ENCODE peak calls at places on chromosomes 1 and 21, in seven cellular contexts. One of them, this sample, is unnamed.

GRCh38 chr1:29324771-29325351 is 88.5 kb downstream of the PTPRU start:
- DNase-seq in heart left ventricle: no peak
- DNase-seq in right atrium auricular region: no peak
- DNase-seq in NB4: peak; percentile 11
- DNase-seq in AG10803: no peak
- DNase-seq in NT2/D1: peak; percentile 97
- DNase-seq in left ventricle myocardium inferior: no peak
- DNase-seq in this sample: no peak

GRCh38 chr1:58664881-58665280 is 35.0 kb downstream of the MYSM1 start:
- DNase-seq in heart left ventricle: no peak
- DNase-seq in right atrium auricular region: no peak
- DNase-seq in NB4: no peak
- DNase-seq in AG10803: peak; percentile 11
- DNase-seq in NT2/D1: no peak
- DNase-seq in left ventricle myocardium inferior: no peak
- DNase-seq in this sample: no peak

GRCh38 chr1:118947790-118948189 is 40.4 kb downstream of the TBX15 start:
- DNase-seq in heart left ventricle: no peak
- DNase-seq in right atrium auricular region: no peak
- DNase-seq in NB4: no peak
- DNase-seq in AG10803: peak; percentile 45
- DNase-seq in NT2/D1: no peak
- DNase-seq in left ventricle myocardium inferior: no peak
- DNase-seq in this sample: no peak

GRCh38 chr1:210198840-210199239 is 33.8 kb upstream of the SERTAD4 start:
- DNase-seq in heart left ventricle: no peak
- DNase-seq in right atrium auricular region: no peak
- DNase-seq in NB4: no peak
- DNase-seq in AG10803: no peak
- DNase-seq in NT2/D1: no peak
- DNase-seq in left ventricle myocardium inferior: no peak
- DNase-seq in this sample: no peak

GRCh38 chr1:114467491-114467890 is 43.5 kb downstream of the TRIM33 start:
- DNase-seq in heart left ventricle: no peak
- DNase-seq in right atrium auricular region: no peak
- DNase-seq in NB4: no peak
- DNase-seq in AG10803: no peak
- DNase-seq in NT2/D1: no peak
- DNase-seq in left ventricle myocardium inferior: no peak
- DNase-seq in this sample: no peak

GRCh38 chr21:41883582-41883981 is 4.4 kb upstream of the PRDM15 start:
- DNase-seq in heart left ventricle: no peak
- DNase-seq in right atrium auricular region: no peak
- DNase-seq in NB4: no peak
- DNase-seq in AG10803: no peak
- DNase-seq in NT2/D1: no peak
- DNase-seq in left ventricle myocardium inferior: no peak
- DNase-seq in this sample: no peak

GRCh38 chr1:154431586-154432373 is 26.6 kb downstream of the IL6R start:
- DNase-seq in heart left ventricle: no peak
- DNase-seq in right atrium auricular region: peak; percentile 86
- DNase-seq in NB4: peak; percentile 52
- DNase-seq in AG10803: peak; percentile 97
- DNase-seq in NT2/D1: no peak
- DNase-seq in left ventricle myocardium inferior: no peak
- DNase-seq in this sample: no peak

GRCh38 chr1:114756949-114757454 is 782 bp downstream of the CSDE1 start:
- DNase-seq in heart left ventricle: peak; percentile 62
- DNase-seq in right atrium auricular region: peak; percentile 80
- DNase-seq in NB4: peak; percentile 82
- DNase-seq in AG10803: peak; percentile 60
- DNase-seq in NT2/D1: no peak
- DNase-seq in left ventricle myocardium inferior: peak; percentile 18
- DNase-seq in this sample: no peak

GRCh38 chr1:221394011-221394544 is 347.8 kb downstream of the DUSP10 start:
- DNase-seq in heart left ventricle: no peak
- DNase-seq in right atrium auricular region: no peak
- DNase-seq in NB4: no peak
- DNase-seq in AG10803: peak; percentile 90
- DNase-seq in NT2/D1: no peak
- DNase-seq in left ventricle myocardium inferior: no peak
- DNase-seq in this sample: no peak

GRCh38 chr1:246269466-246269865 is 237.6 kb downstream of the SMYD3 start:
- DNase-seq in heart left ventricle: no peak
- DNase-seq in right atrium auricular region: no peak
- DNase-seq in NB4: no peak
- DNase-seq in AG10803: no peak
- DNase-seq in NT2/D1: no peak
- DNase-seq in left ventricle myocardium inferior: no peak
- DNase-seq in this sample: no peak

GRCh38 chr1:178030452-178030851 is 60.6 kb upstream of the SEC16B start:
- DNase-seq in heart left ventricle: no peak
- DNase-seq in right atrium auricular region: no peak
- DNase-seq in NB4: no peak
- DNase-seq in AG10803: no peak
- DNase-seq in NT2/D1: no peak
- DNase-seq in left ventricle myocardium inferior: no peak
- DNase-seq in this sample: no peak

GRCh38 chr1:216898801-216899200 is 175.6 kb upstream of the ESRRG start:
- DNase-seq in heart left ventricle: no peak
- DNase-seq in right atrium auricular region: no peak
- DNase-seq in NB4: no peak
- DNase-seq in AG10803: no peak
- DNase-seq in NT2/D1: no peak
- DNase-seq in left ventricle myocardium inferior: no peak
- DNase-seq in this sample: no peak

GRCh38 chr1:156661932-156662587 is 15.1 kb downstream of the NES start:
- DNase-seq in heart left ventricle: no peak
- DNase-seq in right atrium auricular region: no peak
- DNase-seq in NB4: peak; percentile 30
- DNase-seq in AG10803: no peak
- DNase-seq in NT2/D1: no peak
- DNase-seq in left ventricle myocardium inferior: no peak
- DNase-seq in this sample: no peak

GRCh38 chr1:156591432-156592157 is at the start of gene NAXE:
- DNase-seq in heart left ventricle: peak; percentile 89
- DNase-seq in right atrium auricular region: peak; percentile 60
- DNase-seq in NB4: peak; percentile 80
- DNase-seq in AG10803: peak; percentile 39
- DNase-seq in NT2/D1: peak; percentile 69
- DNase-seq in left ventricle myocardium inferior: peak; percentile 74
- DNase-seq in this sample: peak; percentile 81

GRCh38 chr1:171590022-171590421 is 32.0 kb upstream of the MYOCOS start:
- DNase-seq in heart left ventricle: no peak
- DNase-seq in right atrium auricular region: no peak
- DNase-seq in NB4: no peak
- DNase-seq in AG10803: no peak
- DNase-seq in NT2/D1: no peak
- DNase-seq in left ventricle myocardium inferior: no peak
- DNase-seq in this sample: no peak

GRCh38 chr1:225422033-225422605 is 5.7 kb downstream of the LBR start:
- DNase-seq in heart left ventricle: no peak
- DNase-seq in right atrium auricular region: no peak
- DNase-seq in NB4: no peak
- DNase-seq in AG10803: no peak
- DNase-seq in NT2/D1: no peak
- DNase-seq in left ventricle myocardium inferior: no peak
- DNase-seq in this sample: no peak

GRCh38 chr1:25766721-25767436 is 33.1 kb upstream of the SELENON start:
- DNase-seq in heart left ventricle: no peak
- DNase-seq in right atrium auricular region: no peak
- DNase-seq in NB4: no peak
- DNase-seq in AG10803: no peak
- DNase-seq in NT2/D1: no peak
- DNase-seq in left ventricle myocardium inferior: peak; percentile 28
- DNase-seq in this sample: no peak

GRCh38 chr21:33434770-33435360 is 31.7 kb downstream of the IFNGR2 start:
- DNase-seq in heart left ventricle: no peak
- DNase-seq in right atrium auricular region: no peak
- DNase-seq in NB4: peak; percentile 63
- DNase-seq in AG10803: peak; percentile 87
- DNase-seq in NT2/D1: no peak
- DNase-seq in left ventricle myocardium inferior: no peak
- DNase-seq in this sample: no peak

GRCh38 chr1:91684599-91685196 is 184.0 kb downstream of the CDC7 start:
- DNase-seq in heart left ventricle: no peak
- DNase-seq in right atrium auricular region: no peak
- DNase-seq in NB4: no peak
- DNase-seq in AG10803: peak; percentile 72
- DNase-seq in NT2/D1: no peak
- DNase-seq in left ventricle myocardium inferior: no peak
- DNase-seq in this sample: peak; percentile 24

GRCh38 chr1:183589836-183590224 is 429 bp downstream of the NCF2 start:
- DNase-seq in heart left ventricle: no peak
- DNase-seq in right atrium auricular region: no peak
- DNase-seq in NB4: no peak
- DNase-seq in AG10803: no peak
- DNase-seq in NT2/D1: no peak
- DNase-seq in left ventricle myocardium inferior: no peak
- DNase-seq in this sample: no peak

GRCh38 chr1:183588827-183589226 is 1.4 kb downstream of the NCF2 start:
- DNase-seq in heart left ventricle: no peak
- DNase-seq in right atrium auricular region: no peak
- DNase-seq in NB4: no peak
- DNase-seq in AG10803: no peak
- DNase-seq in NT2/D1: no peak
- DNase-seq in left ventricle myocardium inferior: no peak
- DNase-seq in this sample: no peak

GRCh38 chr1:183589384-183589783 is 875 bp downstream of the NCF2 start:
- DNase-seq in heart left ventricle: no peak
- DNase-seq in right atrium auricular region: no peak
- DNase-seq in NB4: no peak
- DNase-seq in AG10803: no peak
- DNase-seq in NT2/D1: no peak
- DNase-seq in left ventricle myocardium inferior: no peak
- DNase-seq in this sample: no peak

GRCh38 chr1:183592733-183593132 is 2.5 kb upstream of the NCF2 start:
- DNase-seq in heart left ventricle: no peak
- DNase-seq in right atrium auricular region: no peak
- DNase-seq in NB4: no peak
- DNase-seq in AG10803: no peak
- DNase-seq in NT2/D1: no peak
- DNase-seq in left ventricle myocardium inferior: no peak
- DNase-seq in this sample: no peak

GRCh38 chr1:183590225-183591191 is at the start of gene NCF2:
- DNase-seq in heart left ventricle: no peak
- DNase-seq in right atrium auricular region: no peak
- DNase-seq in NB4: peak; percentile 94
- DNase-seq in AG10803: no peak
- DNase-seq in NT2/D1: no peak
- DNase-seq in left ventricle myocardium inferior: no peak
- DNase-seq in this sample: no peak
- H3K4me3 ChIP-seq in heart left ventricle: peak within 1 kb of the TSS; percentile 63
- H3K4me3 ChIP-seq in right atrium auricular region: no peak within 1 kb of the TSS
- H3K4me3 ChIP-seq in NB4: no peak within 1 kb of the TSS
- H3K4me3 ChIP-seq in AG10803: no peak within 1 kb of the TSS
- H3K4me3 ChIP-seq in NT2/D1: no peak within 1 kb of the TSS
- H3K4me3 ChIP-seq in left ventricle myocardium inferior: peak within 1 kb of the TSS; percentile 39
- H3K4me3 ChIP-seq in this sample: no peak within 1 kb of the TSS

DNA sequence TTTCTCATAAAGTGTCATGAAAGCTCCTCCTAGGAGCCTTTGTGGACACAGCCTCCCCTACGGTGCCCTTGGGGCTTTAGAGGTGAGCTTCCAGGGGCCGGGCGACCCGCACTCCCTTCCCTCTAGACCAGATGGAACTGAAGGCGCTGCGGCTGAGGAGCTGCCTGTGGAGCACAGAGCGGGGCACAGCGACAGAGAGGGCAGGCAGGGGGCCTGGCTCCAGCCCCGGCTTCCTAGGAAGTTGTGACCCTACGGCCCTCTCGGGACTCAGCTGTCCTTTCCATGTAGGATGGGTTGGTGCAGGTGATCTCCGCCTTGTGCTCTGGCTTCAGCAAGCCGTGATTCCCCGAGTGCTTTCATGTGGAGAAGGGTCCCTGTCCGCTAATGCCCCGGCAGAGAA is 23.6 kb upstream of the NEK2 start:
- DNase-seq in heart left ventricle: no peak
- DNase-seq in right atrium auricular region: no peak
- DNase-seq in NB4: no peak
- DNase-seq in AG10803: no peak
- DNase-seq in NT2/D1: no peak
- DNase-seq in left ventricle myocardium inferior: no peak
- DNase-seq in this sample: no peak
- H3K4me3 ChIP-seq in heart left ventricle: no peak overlapping the region
- H3K4me3 ChIP-seq in right atrium auricular region: no peak overlapping the region
- H3K4me3 ChIP-seq in NB4: no peak overlapping the region
- H3K4me3 ChIP-seq in AG10803: no peak overlapping the region
- H3K4me3 ChIP-seq in NT2/D1: no peak overlapping the region
- H3K4me3 ChIP-seq in left ventricle myocardium inferior: peak overlapping the region; percentile 34
- H3K4me3 ChIP-seq in this sample: no peak overlapping the region

DNA sequence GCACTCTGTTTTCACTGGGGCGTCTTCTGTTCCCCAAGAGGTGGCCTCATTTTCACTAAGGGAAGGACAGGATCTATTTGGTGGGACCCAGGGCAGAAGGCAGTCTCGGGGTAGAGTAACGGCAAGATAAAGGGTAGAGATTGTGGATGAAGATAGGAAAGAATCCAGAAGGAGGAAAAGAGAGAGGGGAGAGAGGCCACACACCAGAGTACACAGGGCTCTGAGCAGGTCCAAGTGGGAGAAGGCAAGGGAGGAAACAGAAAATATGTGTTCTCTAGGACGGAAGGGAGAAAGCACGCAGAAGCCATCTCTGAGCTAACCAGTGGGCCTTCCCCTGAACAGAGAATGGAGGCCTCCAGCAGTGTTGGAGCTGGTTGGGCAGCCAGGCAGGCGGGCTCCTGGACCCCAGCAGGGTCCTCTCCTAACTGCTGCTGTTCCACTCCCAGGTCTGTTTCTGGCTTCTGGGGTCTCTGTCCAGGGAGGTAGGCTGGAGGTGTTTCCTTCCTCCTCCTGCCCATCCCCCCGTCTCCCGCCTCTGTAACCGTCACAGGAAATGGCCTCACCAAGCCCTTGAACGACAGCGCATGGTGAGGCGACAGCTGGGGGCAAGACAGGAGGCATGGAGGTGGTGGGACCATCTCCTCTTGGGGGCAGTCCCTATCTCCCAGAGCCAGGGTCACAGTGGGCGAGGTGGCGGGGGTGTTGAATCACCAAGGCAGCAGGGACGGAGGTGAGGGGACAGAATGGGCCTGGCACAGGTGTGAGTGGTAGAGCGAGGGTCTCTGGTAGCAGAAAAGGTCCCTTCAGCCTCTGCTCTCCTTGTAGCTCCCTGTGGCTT is 649 bp downstream of the PTPN7 start:
- DNase-seq in heart left ventricle: no peak
- DNase-seq in right atrium auricular region: no peak
- DNase-seq in NB4: peak; percentile 85
- DNase-seq in AG10803: no peak
- DNase-seq in NT2/D1: no peak
- DNase-seq in left ventricle myocardium inferior: no peak
- DNase-seq in this sample: peak; percentile 63
- H3K4me3 ChIP-seq in heart left ventricle: peak overlapping the region; percentile 61
- H3K4me3 ChIP-seq in right atrium auricular region: no peak overlapping the region
- H3K4me3 ChIP-seq in NB4: peak overlapping the region; percentile 80
- H3K4me3 ChIP-seq in AG10803: no peak overlapping the region
- H3K4me3 ChIP-seq in NT2/D1: no peak overlapping the region
- H3K4me3 ChIP-seq in left ventricle myocardium inferior: peak overlapping the region; percentile 29
- H3K4me3 ChIP-seq in this sample: peak overlapping the region; percentile 98

GRCh38 chr1:64933296-64934070 is 32.9 kb downstream of the JAK1 start:
- DNase-seq in heart left ventricle: no peak
- DNase-seq in right atrium auricular region: peak; percentile 82
- DNase-seq in NB4: peak; percentile 18
- DNase-seq in AG10803: peak; percentile 99
- DNase-seq in NT2/D1: no peak
- DNase-seq in left ventricle myocardium inferior: no peak
- DNase-seq in this sample: no peak
- H3K4me3 ChIP-seq in heart left ventricle: peak overlapping the region; percentile 13
- H3K4me3 ChIP-seq in right atrium auricular region: no peak overlapping the region
- H3K4me3 ChIP-seq in NB4: no peak overlapping the region
- H3K4me3 ChIP-seq in AG10803: peak overlapping the region; percentile 42
- H3K4me3 ChIP-seq in NT2/D1: no peak overlapping the region
- H3K4me3 ChIP-seq in left ventricle myocardium inferior: peak overlapping the region; percentile 32
- H3K4me3 ChIP-seq in this sample: no peak overlapping the region

This sample was measured in naive thymus-derived CD4-positive, alpha-beta T cell.